ENCODE peak calls at places on chromosome 20, in seven cellular contexts. R is iPS DF 6.9, J is stomach, H is body of pancreas, L is psoas muscle, Y is SJSA1, G is kidney. P is an unnamed sample.
A peak's percentile ranks its signal among the peaks of the same experiment; 100 is the strongest.

GRCh38 chr20:47993817-47994216 is 208.5 kb upstream of the SULF2 start:
- DNase-seq in R (no peak), J (no peak), H (no peak), L (no peak), Y (no peak), G (no peak), P (no peak)

GRCh38 chr20:22617160-22617559 is 32.8 kb upstream of the FOXA2 start:
- DNase-seq in R (no peak), J (peak; percentile 95), H (peak; percentile 79), L (no peak), Y (no peak), G (no peak), P (no peak)

GRCh38 chr20:60250251-60250650 is 292.0 kb downstream of the CDH26 start:
- DNase-seq in R (no peak), J (no peak), H (no peak), L (no peak), Y (no peak), G (no peak), P (no peak)

GRCh38 chr20:58694241-58695083 is 1.9 kb downstream of the NPEPL1 start:
- DNase-seq in R (no peak), J (no peak), H (no peak), L (no peak), Y (no peak), G (peak; percentile 74), P (no peak)

GRCh38 chr20:21719592-21720214 is 14.2 kb downstream of the PAX1 start:
- DNase-seq in R (no peak), J (peak; percentile 51), H (peak; percentile 63), L (no peak), Y (peak; percentile 47), G (no peak), P (no peak)

GRCh38 chr20:35618372-35619131 is 2.9 kb downstream of the SPAG4 start:
- DNase-seq in R (no peak), J (no peak), H (no peak), L (no peak), Y (no peak), G (peak; percentile 81), P (no peak)

GRCh38 chr20:54668271-54669053 is 193.1 kb downstream of the DOK5 start:
- DNase-seq in R (no peak), J (no peak), H (peak; percentile 40), L (no peak), Y (peak; percentile 10), G (no peak), P (no peak)

GRCh38 chr20:39253051-39253682 is 291.0 kb downstream of the DHX35 start:
- DNase-seq in R (no peak), J (no peak), H (no peak), L (no peak), Y (no peak), G (peak; percentile 86), P (no peak)

GRCh38 chr20:47558699-47559098 is 57.0 kb downstream of the NCOA3 start:
- DNase-seq in R (no peak), J (no peak), H (no peak), L (no peak), Y (peak; percentile 38), G (no peak), P (no peak)

GRCh38 chr20:61360940-61361339 is 108.9 kb downstream of the CDH4 start:
- DNase-seq in R (no peak), J (no peak), H (no peak), L (no peak), Y (no peak), G (no peak), P (no peak)
- H3K9me3 ChIP-seq in R (no peaks in the 10 kb centered on the region), J (no peaks in the 10 kb centered on the region), H (no peaks in the 10 kb centered on the region), L (no peaks in the 10 kb centered on the region), Y (no peaks in the 10 kb centered on the region), G (no peaks in the 10 kb centered on the region), P (no peaks in the 10 kb centered on the region)

DNA sequence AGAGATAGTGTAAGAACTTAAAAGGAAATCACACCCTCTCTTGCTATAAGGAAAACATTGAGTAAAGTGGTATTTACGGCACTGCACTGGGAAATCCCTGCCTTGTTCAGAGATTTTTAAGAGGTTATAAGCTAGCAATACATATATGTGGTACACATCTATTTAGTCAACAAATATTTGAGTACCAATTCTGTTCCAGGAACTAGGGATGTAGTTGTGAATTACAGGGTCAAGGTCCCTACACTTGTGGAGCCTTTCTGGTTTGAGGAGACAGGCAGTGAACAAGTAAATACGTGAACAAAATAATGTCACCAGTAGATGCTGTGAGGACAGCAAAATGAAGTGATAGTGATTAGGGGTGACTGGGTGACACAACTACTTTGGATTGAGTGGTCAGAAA is 1.8 kb downstream of the TM9SF4 start:
- DNase-seq in R (no peak), J (no peak), H (no peak), L (no peak), Y (no peak), G (no peak), P (no peak)
- H3K4me3 ChIP-seq in R (no peak overlapping the region), J (no peak overlapping the region), H (no peak overlapping the region), L (no peak overlapping the region), Y (no peak overlapping the region), G (no peak overlapping the region), P (no peak overlapping the region)

GRCh38 chr20:63349516-63349895 is 11.6 kb downstream of the CHRNA4 start:
- DNase-seq in R (no peak), J (no peak), H (no peak), L (no peak), Y (no peak), G (peak; percentile 79), P (no peak)
- H3K9me3 ChIP-seq in R (no peaks in the 10 kb centered on the region), J (no peaks in the 10 kb centered on the region), H (no peaks in the 10 kb centered on the region), L (no peaks in the 10 kb centered on the region), Y (peaks cover 3% of the 10 kb centered on the region), G (no peaks in the 10 kb centered on the region), P (no peaks in the 10 kb centered on the region)

GRCh38 chr20:3175270-3175669 is 1.9 kb upstream of the LZTS3 start:
- DNase-seq in R (no peak), J (no peak), H (no peak), L (no peak), Y (no peak), G (no peak), P (no peak)
- H3K4me3 ChIP-seq in R (no peak overlapping the region), J (peak overlapping the region; percentile 86), H (no peak overlapping the region), L (peak overlapping the region; percentile 81), Y (no peak overlapping the region), G (peak overlapping the region; percentile 89), P (no peak overlapping the region)